ENCODE peak calls at places on chromosomes 5 and 9, in seven cellular contexts. One of them, this sample, is unnamed.

GRCh38 chr5:53211799-53212198 is 102.2 kb upstream of the MOCS2 start:
- DNase-seq in SK-N-SH: no peak
- DNase-seq in GM12878: no peak
- DNase-seq in HCT116: peak
- DNase-seq in HepG2: no peak
- DNase-seq in K562: no peak
- DNase-seq in H1: no peak
- DNase-seq in this sample: no peak

GRCh38 chr5:25418319-25418859 is 773.6 kb upstream of the CDH10 start:
- DNase-seq in K562: no peak
- DNase-seq in SK-N-SH: no peak
- DNase-seq in HepG2: no peak
- DNase-seq in HCT116: no peak
- DNase-seq in H1: no peak
- DNase-seq in GM12878: no peak
- DNase-seq in this sample: no peak

GRCh38 chr9:7320139-7320538 is 479.4 kb downstream of the DMAC1 start:
- DNase-seq in HCT116: no peak
- DNase-seq in SK-N-SH: peak
- DNase-seq in GM12878: no peak
- DNase-seq in HepG2: no peak
- DNase-seq in K562: no peak
- DNase-seq in H1: no peak
- DNase-seq in this sample: no peak

GRCh38 chr9:65435464-65435863 is 150.5 kb upstream of the FOXD4L5 start:
- DNase-seq in HepG2: no peak
- DNase-seq in SK-N-SH: no peak
- DNase-seq in GM12878: no peak
- DNase-seq in H1: no peak
- DNase-seq in K562: no peak
- DNase-seq in HCT116: no peak
- DNase-seq in this sample: no peak

GRCh38 chr9:70586506-70586905 is 172.0 kb upstream of the KLF9 start:
- DNase-seq in GM12878: no peak
- DNase-seq in K562: no peak
- DNase-seq in HCT116: no peak
- DNase-seq in H1: no peak
- DNase-seq in SK-N-SH: no peak
- DNase-seq in HepG2: no peak
- DNase-seq in this sample: no peak

GRCh38 chr9:138044485-138045383 is 167.2 kb downstream of the CACNA1B start:
- DNase-seq in K562: no peak
- DNase-seq in HCT116: no peak
- DNase-seq in GM12878: no peak
- DNase-seq in SK-N-SH: peak
- DNase-seq in H1: peak
- DNase-seq in HepG2: no peak
- DNase-seq in this sample: no peak

GRCh38 chr9:129851821-129852220 is 16.6 kb downstream of the USP20 start:
- DNase-seq in H1: no peak
- DNase-seq in HepG2: no peak
- DNase-seq in SK-N-SH: no peak
- DNase-seq in GM12878: no peak
- DNase-seq in K562: no peak
- DNase-seq in HCT116: no peak
- DNase-seq in this sample: no peak

GRCh38 chr5:83077662-83078261 is 415 bp downstream of the XRCC4 start:
- DNase-seq in GM12878: no peak
- DNase-seq in K562: peak
- DNase-seq in H1: peak
- DNase-seq in SK-N-SH: no peak
- DNase-seq in HCT116: no peak
- DNase-seq in HepG2: peak
- DNase-seq in this sample: no peak

GRCh38 chr9:116795859-116796258 is 108.8 kb downstream of the TRIM32 start:
- DNase-seq in HCT116: no peak
- DNase-seq in K562: no peak
- DNase-seq in HepG2: no peak
- DNase-seq in SK-N-SH: no peak
- DNase-seq in H1: no peak
- DNase-seq in GM12878: no peak
- DNase-seq in this sample: no peak

GRCh38 chr5:86493777-86494176 is 124.0 kb upstream of the COX7C start:
- DNase-seq in HCT116: no peak
- DNase-seq in HepG2: no peak
- DNase-seq in K562: no peak
- DNase-seq in H1: no peak
- DNase-seq in SK-N-SH: no peak
- DNase-seq in GM12878: no peak
- DNase-seq in this sample: no peak

GRCh38 chr5:136528481-136528880 is 163.1 kb upstream of the TRPC7 start:
- DNase-seq in H1: no peak
- DNase-seq in SK-N-SH: no peak
- DNase-seq in GM12878: no peak
- DNase-seq in K562: no peak
- DNase-seq in HepG2: no peak
- DNase-seq in HCT116: no peak
- DNase-seq in this sample: no peak

GRCh38 chr9:34139477-34140146 is 13.1 kb upstream of the DCAF12 start:
- DNase-seq in SK-N-SH: peak
- DNase-seq in H1: no peak
- DNase-seq in HepG2: peak
- DNase-seq in K562: peak
- DNase-seq in HCT116: peak
- DNase-seq in GM12878: no peak
- DNase-seq in this sample: peak

GRCh38 chr9:136545966-136546696 is at the start of gene NOTCH1:
- DNase-seq in HCT116: peak
- DNase-seq in GM12878: peak
- DNase-seq in H1: peak
- DNase-seq in HepG2: peak
- DNase-seq in SK-N-SH: peak
- DNase-seq in K562: peak
- DNase-seq in this sample: peak

GRCh38 chr9:72592501-72593403 is 71.3 kb downstream of the TMC1 start:
- DNase-seq in GM12878: peak
- DNase-seq in SK-N-SH: peak
- DNase-seq in H1: peak
- DNase-seq in K562: peak
- DNase-seq in HCT116: no peak
- DNase-seq in HepG2: peak
- DNase-seq in this sample: no peak

GRCh38 chr5:107402881-107403280 is 267.9 kb downstream of the EFNA5 start:
- DNase-seq in K562: no peak
- DNase-seq in HepG2: no peak
- DNase-seq in HCT116: no peak
- DNase-seq in H1: no peak
- DNase-seq in SK-N-SH: peak
- DNase-seq in GM12878: no peak
- DNase-seq in this sample: no peak

GRCh38 chr5:78771260-78772240 is 123.0 kb upstream of the LHFPL2 start:
- DNase-seq in K562: peak
- DNase-seq in H1: no peak
- DNase-seq in HepG2: no peak
- DNase-seq in SK-N-SH: no peak
- DNase-seq in HCT116: no peak
- DNase-seq in GM12878: no peak
- DNase-seq in this sample: no peak

GRCh38 chr9:89926691-89927220 is 321.9 kb downstream of the GADD45G start:
- DNase-seq in K562: no peak
- DNase-seq in SK-N-SH: no peak
- DNase-seq in H1: no peak
- DNase-seq in GM12878: no peak
- DNase-seq in HepG2: no peak
- DNase-seq in HCT116: no peak
- DNase-seq in this sample: peak

GRCh38 chr5:180075703-180076102 is 4.1 kb upstream of the RNF130 start:
- DNase-seq in H1: no peak
- DNase-seq in HCT116: no peak
- DNase-seq in SK-N-SH: no peak
- DNase-seq in HepG2: no peak
- DNase-seq in GM12878: no peak
- DNase-seq in K562: no peak
- DNase-seq in this sample: no peak

GRCh38 chr9:5947912-5948311 is 57.2 kb downstream of the MLANA start:
- DNase-seq in SK-N-SH: no peak
- DNase-seq in HepG2: no peak
- DNase-seq in HCT116: no peak
- DNase-seq in GM12878: peak
- DNase-seq in K562: no peak
- DNase-seq in H1: no peak
- DNase-seq in this sample: no peak

GRCh38 chr9:133439337-133439736 is 17.2 kb downstream of the ADAMTS13 start:
- DNase-seq in SK-N-SH: no peak
- DNase-seq in K562: no peak
- DNase-seq in GM12878: no peak
- DNase-seq in H1: no peak
- DNase-seq in HCT116: no peak
- DNase-seq in HepG2: no peak
- DNase-seq in this sample: no peak

GRCh38 chr9:33234511-33235467 is 5.2 kb upstream of the SPINK4 start:
- DNase-seq in K562: no peak
- DNase-seq in SK-N-SH: no peak
- DNase-seq in HCT116: no peak
- DNase-seq in GM12878: no peak
- DNase-seq in HepG2: no peak
- DNase-seq in H1: no peak
- DNase-seq in this sample: no peak

GRCh38 chr9:17793713-17794622 is 215.1 kb downstream of the SH3GL2 start:
- DNase-seq in HepG2: peak
- DNase-seq in K562: no peak
- DNase-seq in HCT116: peak
- DNase-seq in SK-N-SH: no peak
- DNase-seq in H1: no peak
- DNase-seq in GM12878: no peak
- DNase-seq in this sample: peak

GRCh38 chr5:91166040-91166807 is 216.9 kb downstream of the ARRDC3 start:
- DNase-seq in K562: no peak
- DNase-seq in GM12878: no peak
- DNase-seq in HCT116: no peak
- DNase-seq in H1: no peak
- DNase-seq in SK-N-SH: no peak
- DNase-seq in HepG2: no peak
- DNase-seq in this sample: peak

GRCh38 chr5:91164424-91164823 is 218.7 kb downstream of the ARRDC3 start:
- DNase-seq in HepG2: no peak
- DNase-seq in H1: no peak
- DNase-seq in SK-N-SH: no peak
- DNase-seq in GM12878: no peak
- DNase-seq in K562: no peak
- DNase-seq in HCT116: no peak
- DNase-seq in this sample: no peak

GRCh38 chr5:91160751-91161285 is 222.3 kb downstream of the ARRDC3 start:
- DNase-seq in GM12878: no peak
- DNase-seq in HCT116: no peak
- DNase-seq in HepG2: no peak
- DNase-seq in SK-N-SH: no peak
- DNase-seq in K562: no peak
- DNase-seq in H1: no peak
- DNase-seq in this sample: peak

GRCh38 chr5:91159647-91160046 is 223.5 kb downstream of the ARRDC3 start:
- DNase-seq in GM12878: no peak
- DNase-seq in K562: no peak
- DNase-seq in SK-N-SH: no peak
- DNase-seq in H1: no peak
- DNase-seq in HepG2: no peak
- DNase-seq in HCT116: no peak
- DNase-seq in this sample: no peak

GRCh38 chr5:91162534-91163381 is 220.4 kb downstream of the ARRDC3 start:
- DNase-seq in HepG2: peak
- DNase-seq in K562: no peak
- DNase-seq in H1: no peak
- DNase-seq in HCT116: peak
- DNase-seq in GM12878: peak
- DNase-seq in SK-N-SH: no peak
- DNase-seq in this sample: no peak
- TF ChIP-seq JUND in HepG2: no peak
- TF ChIP-seq JUND in K562: peak
- TF ChIP-seq JUND in H1: no peak
- TF ChIP-seq JUND in HCT116: peak
- TF ChIP-seq JUND in GM12878: peak
- TF ChIP-seq JUND in SK-N-SH: peak
- TF ChIP-seq JUND in this sample: no peak

GRCh38 chr9:114483499-114483898 is 21.8 kb downstream of the WHRN start:
- DNase-seq in K562: no peak
- DNase-seq in SK-N-SH: no peak
- DNase-seq in GM12878: no peak
- DNase-seq in HCT116: no peak
- DNase-seq in H1: no peak
- DNase-seq in HepG2: no peak
- DNase-seq in this sample: peak
- TF ChIP-seq JUND in K562: no peak
- TF ChIP-seq JUND in SK-N-SH: no peak
- TF ChIP-seq JUND in GM12878: no peak
- TF ChIP-seq JUND in HCT116: no peak
- TF ChIP-seq JUND in H1: no peak
- TF ChIP-seq JUND in HepG2: no peak
- TF ChIP-seq JUND in this sample: no peak

GRCh38 chr9:76576344-76576743 is 117.4 kb downstream of the GCNT1 start:
- DNase-seq in H1: no peak
- DNase-seq in HepG2: no peak
- DNase-seq in HCT116: no peak
- DNase-seq in GM12878: peak
- DNase-seq in SK-N-SH: no peak
- DNase-seq in K562: no peak
- DNase-seq in this sample: no peak
- TF ChIP-seq JUND in H1: no peak
- TF ChIP-seq JUND in HepG2: no peak
- TF ChIP-seq JUND in HCT116: no peak
- TF ChIP-seq JUND in GM12878: no peak
- TF ChIP-seq JUND in SK-N-SH: no peak
- TF ChIP-seq JUND in K562: no peak
- TF ChIP-seq JUND in this sample: no peak

GRCh38 chr5:1540166-1540565 is 16.4 kb upstream of the LPCAT1 start:
- DNase-seq in GM12878: no peak
- DNase-seq in H1: peak
- DNase-seq in HCT116: no peak
- DNase-seq in K562: no peak
- DNase-seq in HepG2: no peak
- DNase-seq in SK-N-SH: no peak
- DNase-seq in this sample: no peak

GRCh38 chr5:1542011-1542410 is 18.3 kb upstream of the LPCAT1 start:
- DNase-seq in H1: no peak
- DNase-seq in SK-N-SH: no peak
- DNase-seq in HCT116: no peak
- DNase-seq in GM12878: no peak
- DNase-seq in K562: no peak
- DNase-seq in HepG2: no peak
- DNase-seq in this sample: no peak

GRCh38 chr5:1542755-1543154 is 19.0 kb upstream of the LPCAT1 start:
- DNase-seq in HCT116: peak
- DNase-seq in H1: no peak
- DNase-seq in SK-N-SH: no peak
- DNase-seq in K562: no peak
- DNase-seq in GM12878: no peak
- DNase-seq in HepG2: no peak
- DNase-seq in this sample: peak

GRCh38 chr5:1541662-1542008 is 17.9 kb upstream of the LPCAT1 start:
- DNase-seq in SK-N-SH: no peak
- DNase-seq in GM12878: no peak
- DNase-seq in K562: no peak
- DNase-seq in HCT116: no peak
- DNase-seq in H1: no peak
- DNase-seq in HepG2: no peak
- DNase-seq in this sample: no peak

GRCh38 chr5:1540831-1541661 is 17.3 kb upstream of the LPCAT1 start:
- DNase-seq in HCT116: no peak
- DNase-seq in H1: peak
- DNase-seq in GM12878: no peak
- DNase-seq in SK-N-SH: no peak
- DNase-seq in K562: no peak
- DNase-seq in HepG2: no peak
- DNase-seq in this sample: no peak
- TF ChIP-seq JUND in HCT116: no peak
- TF ChIP-seq JUND in H1: no peak
- TF ChIP-seq JUND in GM12878: no peak
- TF ChIP-seq JUND in SK-N-SH: no peak
- TF ChIP-seq JUND in K562: no peak
- TF ChIP-seq JUND in HepG2: no peak
- TF ChIP-seq JUND in this sample: no peak

This sample was measured in T47D.